ENCODE peak calls at places on chromosome 2, in ten cellular contexts. One of them, this sample, is unnamed.

GRCh38 chr2:48112911-48113687 is 206.8 kb upstream of the FBXO11 start:
- DNase-seq in fibroblast of mammary gland: no peak
- DNase-seq in NT2/D1: no peak
- DNase-seq in AG04449: no peak
- DNase-seq in endodermal cell: no peak
- DNase-seq in cardiac fibroblast: peak
- DNase-seq in Panc1: no peak
- DNase-seq in CD4-positive, CD25-positive, alpha-beta regulatory T cell: no peak
- DNase-seq in BJ: no peak
- DNase-seq in breast epithelium: no peak
- DNase-seq in this sample: no peak

GRCh38 chr2:12728221-12728777 is 11.6 kb downstream of the TRIB2 start:
- DNase-seq in Panc1: no peak
- DNase-seq in CD4-positive, CD25-positive, alpha-beta regulatory T cell: peak
- DNase-seq in fibroblast of mammary gland: no peak
- DNase-seq in BJ: no peak
- DNase-seq in NT2/D1: no peak
- DNase-seq in AG04449: no peak
- DNase-seq in cardiac fibroblast: no peak
- DNase-seq in breast epithelium: no peak
- DNase-seq in endodermal cell: no peak
- DNase-seq in this sample: no peak

GRCh38 chr2:86225581-86225980 is 26.3 kb downstream of the MRPL35 start:
- DNase-seq in NT2/D1: no peak
- DNase-seq in endodermal cell: no peak
- DNase-seq in AG04449: no peak
- DNase-seq in breast epithelium: no peak
- DNase-seq in fibroblast of mammary gland: no peak
- DNase-seq in CD4-positive, CD25-positive, alpha-beta regulatory T cell: peak
- DNase-seq in cardiac fibroblast: peak
- DNase-seq in BJ: no peak
- DNase-seq in Panc1: no peak
- DNase-seq in this sample: no peak

GRCh38 chr2:41197781-41198180 is 745.9 kb upstream of the SLC8A1 start:
- DNase-seq in fibroblast of mammary gland: peak
- DNase-seq in AG04449: no peak
- DNase-seq in CD4-positive, CD25-positive, alpha-beta regulatory T cell: no peak
- DNase-seq in BJ: no peak
- DNase-seq in Panc1: no peak
- DNase-seq in cardiac fibroblast: peak
- DNase-seq in NT2/D1: no peak
- DNase-seq in endodermal cell: no peak
- DNase-seq in breast epithelium: no peak
- DNase-seq in this sample: no peak

GRCh38 chr2:190359896-190360376 is 16.5 kb downstream of the INPP1 start:
- DNase-seq in AG04449: no peak
- DNase-seq in endodermal cell: peak
- DNase-seq in NT2/D1: no peak
- DNase-seq in cardiac fibroblast: peak
- DNase-seq in BJ: no peak
- DNase-seq in breast epithelium: peak
- DNase-seq in CD4-positive, CD25-positive, alpha-beta regulatory T cell: peak
- DNase-seq in fibroblast of mammary gland: peak
- DNase-seq in Panc1: no peak
- DNase-seq in this sample: peak

GRCh38 chr2:159549234-159549633 is 67.1 kb downstream of the BAZ2B start:
- DNase-seq in cardiac fibroblast: peak
- DNase-seq in breast epithelium: no peak
- DNase-seq in BJ: no peak
- DNase-seq in CD4-positive, CD25-positive, alpha-beta regulatory T cell: no peak
- DNase-seq in AG04449: no peak
- DNase-seq in Panc1: no peak
- DNase-seq in NT2/D1: no peak
- DNase-seq in fibroblast of mammary gland: peak
- DNase-seq in endodermal cell: no peak
- DNase-seq in this sample: no peak

GRCh38 chr2:235468978-235469694 is 24.7 kb upstream of the AGAP1 start:
- DNase-seq in fibroblast of mammary gland: peak
- DNase-seq in cardiac fibroblast: peak
- DNase-seq in Panc1: peak
- DNase-seq in AG04449: peak
- DNase-seq in breast epithelium: peak
- DNase-seq in NT2/D1: no peak
- DNase-seq in BJ: peak
- DNase-seq in CD4-positive, CD25-positive, alpha-beta regulatory T cell: no peak
- DNase-seq in endodermal cell: peak
- DNase-seq in this sample: peak

GRCh38 chr2:28956415-28956826 is 24.7 kb upstream of the TOGARAM2 start:
- DNase-seq in NT2/D1: peak
- DNase-seq in AG04449: no peak
- DNase-seq in breast epithelium: no peak
- DNase-seq in cardiac fibroblast: peak
- DNase-seq in BJ: no peak
- DNase-seq in Panc1: no peak
- DNase-seq in CD4-positive, CD25-positive, alpha-beta regulatory T cell: peak
- DNase-seq in fibroblast of mammary gland: peak
- DNase-seq in endodermal cell: peak
- DNase-seq in this sample: no peak

GRCh38 chr2:121634354-121635307 is 14.6 kb downstream of the CLASP1 start:
- DNase-seq in AG04449: no peak
- DNase-seq in Panc1: peak
- DNase-seq in fibroblast of mammary gland: peak
- DNase-seq in breast epithelium: no peak
- DNase-seq in BJ: peak
- DNase-seq in cardiac fibroblast: no peak
- DNase-seq in NT2/D1: no peak
- DNase-seq in endodermal cell: no peak
- DNase-seq in CD4-positive, CD25-positive, alpha-beta regulatory T cell: no peak
- DNase-seq in this sample: no peak

GRCh38 chr2:56376699-56377665 is 193.2 kb downstream of the CCDC85A start:
- DNase-seq in fibroblast of mammary gland: peak
- DNase-seq in BJ: peak
- DNase-seq in breast epithelium: no peak
- DNase-seq in Panc1: no peak
- DNase-seq in cardiac fibroblast: no peak
- DNase-seq in AG04449: no peak
- DNase-seq in endodermal cell: no peak
- DNase-seq in NT2/D1: no peak
- DNase-seq in CD4-positive, CD25-positive, alpha-beta regulatory T cell: no peak
- DNase-seq in this sample: no peak

GRCh38 chr2:64670047-64670446 is 16.3 kb upstream of the SERTAD2 start:
- DNase-seq in cardiac fibroblast: no peak
- DNase-seq in NT2/D1: no peak
- DNase-seq in CD4-positive, CD25-positive, alpha-beta regulatory T cell: no peak
- DNase-seq in fibroblast of mammary gland: no peak
- DNase-seq in endodermal cell: no peak
- DNase-seq in Panc1: no peak
- DNase-seq in breast epithelium: no peak
- DNase-seq in AG04449: no peak
- DNase-seq in BJ: no peak
- DNase-seq in this sample: no peak

GRCh38 chr2:64667535-64667934 is 13.8 kb upstream of the SERTAD2 start:
- DNase-seq in fibroblast of mammary gland: no peak
- DNase-seq in NT2/D1: no peak
- DNase-seq in cardiac fibroblast: no peak
- DNase-seq in CD4-positive, CD25-positive, alpha-beta regulatory T cell: no peak
- DNase-seq in AG04449: no peak
- DNase-seq in Panc1: no peak
- DNase-seq in BJ: no peak
- DNase-seq in endodermal cell: no peak
- DNase-seq in breast epithelium: no peak
- DNase-seq in this sample: no peak

GRCh38 chr2:64668542-64668941 is 14.8 kb upstream of the SERTAD2 start:
- DNase-seq in breast epithelium: no peak
- DNase-seq in NT2/D1: no peak
- DNase-seq in cardiac fibroblast: no peak
- DNase-seq in BJ: no peak
- DNase-seq in Panc1: no peak
- DNase-seq in fibroblast of mammary gland: no peak
- DNase-seq in CD4-positive, CD25-positive, alpha-beta regulatory T cell: no peak
- DNase-seq in endodermal cell: no peak
- DNase-seq in AG04449: no peak
- DNase-seq in this sample: no peak

GRCh38 chr2:64669288-64669687 is 15.6 kb upstream of the SERTAD2 start:
- DNase-seq in AG04449: no peak
- DNase-seq in endodermal cell: no peak
- DNase-seq in Panc1: no peak
- DNase-seq in fibroblast of mammary gland: no peak
- DNase-seq in NT2/D1: no peak
- DNase-seq in BJ: no peak
- DNase-seq in cardiac fibroblast: no peak
- DNase-seq in CD4-positive, CD25-positive, alpha-beta regulatory T cell: no peak
- DNase-seq in breast epithelium: no peak
- DNase-seq in this sample: no peak

GRCh38 chr2:64666810-64667438 is 13.2 kb upstream of the SERTAD2 start:
- DNase-seq in Panc1: no peak
- DNase-seq in BJ: no peak
- DNase-seq in fibroblast of mammary gland: no peak
- DNase-seq in NT2/D1: no peak
- DNase-seq in breast epithelium: no peak
- DNase-seq in endodermal cell: no peak
- DNase-seq in AG04449: no peak
- DNase-seq in cardiac fibroblast: peak
- DNase-seq in CD4-positive, CD25-positive, alpha-beta regulatory T cell: peak
- DNase-seq in this sample: no peak
- H3K4me3 ChIP-seq in Panc1: no peak
- H3K4me3 ChIP-seq in BJ: no peak
- H3K4me3 ChIP-seq in fibroblast of mammary gland: no peak
- H3K4me3 ChIP-seq in NT2/D1: no peak
- H3K4me3 ChIP-seq in breast epithelium: no peak
- H3K4me3 ChIP-seq in endodermal cell: no peak
- H3K4me3 ChIP-seq in AG04449: no peak
- H3K4me3 ChIP-seq in cardiac fibroblast: no peak
- H3K4me3 ChIP-seq in CD4-positive, CD25-positive, alpha-beta regulatory T cell: peak
- H3K4me3 ChIP-seq in this sample: no peak

DNA sequence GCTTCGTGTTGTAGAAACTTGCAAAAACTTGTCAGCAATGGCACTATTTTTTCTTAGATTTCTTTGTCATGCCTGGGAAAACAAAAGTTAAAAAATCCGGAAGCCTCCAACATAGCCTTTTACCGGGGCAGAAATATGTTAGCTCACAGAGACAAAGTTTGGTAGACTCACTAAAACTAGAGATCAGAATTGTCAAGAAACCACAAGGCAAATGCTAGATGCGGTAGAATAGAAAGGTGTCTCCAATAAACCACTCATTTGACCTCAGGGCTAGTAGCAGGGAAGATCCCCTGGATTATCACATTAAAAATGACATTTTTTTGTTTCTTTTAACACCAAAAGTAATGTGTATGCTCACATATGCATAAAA is 417 bp downstream of the CASP10 start:
- DNase-seq in Panc1: no peak
- DNase-seq in BJ: no peak
- DNase-seq in fibroblast of mammary gland: no peak
- DNase-seq in cardiac fibroblast: no peak
- DNase-seq in AG04449: no peak
- DNase-seq in endodermal cell: no peak
- DNase-seq in breast epithelium: no peak
- DNase-seq in CD4-positive, CD25-positive, alpha-beta regulatory T cell: no peak
- DNase-seq in NT2/D1: no peak
- DNase-seq in this sample: no peak
- H3K4me3 ChIP-seq in Panc1: peak
- H3K4me3 ChIP-seq in BJ: peak
- H3K4me3 ChIP-seq in fibroblast of mammary gland: peak
- H3K4me3 ChIP-seq in cardiac fibroblast: peak
- H3K4me3 ChIP-seq in AG04449: no peak
- H3K4me3 ChIP-seq in endodermal cell: peak
- H3K4me3 ChIP-seq in breast epithelium: peak
- H3K4me3 ChIP-seq in CD4-positive, CD25-positive, alpha-beta regulatory T cell: peak
- H3K4me3 ChIP-seq in NT2/D1: peak
- H3K4me3 ChIP-seq in this sample: no peak

GRCh38 chr2:218882463-218882821 is 1.8 kb downstream of the WNT10A start:
- DNase-seq in fibroblast of mammary gland: no peak
- DNase-seq in NT2/D1: no peak
- DNase-seq in cardiac fibroblast: no peak
- DNase-seq in CD4-positive, CD25-positive, alpha-beta regulatory T cell: no peak
- DNase-seq in Panc1: no peak
- DNase-seq in breast epithelium: no peak
- DNase-seq in BJ: no peak
- DNase-seq in AG04449: no peak
- DNase-seq in endodermal cell: no peak
- DNase-seq in this sample: no peak

GRCh38 chr2:218881744-218882462 is 1.3 kb downstream of the WNT10A start:
- DNase-seq in cardiac fibroblast: no peak
- DNase-seq in breast epithelium: no peak
- DNase-seq in BJ: no peak
- DNase-seq in endodermal cell: no peak
- DNase-seq in fibroblast of mammary gland: no peak
- DNase-seq in NT2/D1: no peak
- DNase-seq in Panc1: no peak
- DNase-seq in AG04449: no peak
- DNase-seq in CD4-positive, CD25-positive, alpha-beta regulatory T cell: no peak
- DNase-seq in this sample: no peak

GRCh38 chr2:218882866-218883366 is 2.3 kb downstream of the WNT10A start:
- DNase-seq in Panc1: no peak
- DNase-seq in endodermal cell: peak
- DNase-seq in cardiac fibroblast: no peak
- DNase-seq in AG04449: no peak
- DNase-seq in breast epithelium: no peak
- DNase-seq in NT2/D1: no peak
- DNase-seq in CD4-positive, CD25-positive, alpha-beta regulatory T cell: no peak
- DNase-seq in fibroblast of mammary gland: peak
- DNase-seq in BJ: no peak
- DNase-seq in this sample: no peak

GRCh38 chr2:218884519-218884918 is 3.9 kb downstream of the WNT10A start:
- DNase-seq in breast epithelium: no peak
- DNase-seq in CD4-positive, CD25-positive, alpha-beta regulatory T cell: no peak
- DNase-seq in BJ: no peak
- DNase-seq in cardiac fibroblast: no peak
- DNase-seq in AG04449: no peak
- DNase-seq in fibroblast of mammary gland: no peak
- DNase-seq in endodermal cell: no peak
- DNase-seq in Panc1: no peak
- DNase-seq in NT2/D1: no peak
- DNase-seq in this sample: no peak

GRCh38 chr2:218883491-218884490 is 3.1 kb downstream of the WNT10A start:
- DNase-seq in AG04449: no peak
- DNase-seq in BJ: no peak
- DNase-seq in Panc1: no peak
- DNase-seq in breast epithelium: no peak
- DNase-seq in NT2/D1: no peak
- DNase-seq in cardiac fibroblast: no peak
- DNase-seq in endodermal cell: peak
- DNase-seq in fibroblast of mammary gland: no peak
- DNase-seq in CD4-positive, CD25-positive, alpha-beta regulatory T cell: no peak
- DNase-seq in this sample: no peak
- H3K4me3 ChIP-seq in AG04449: no peak
- H3K4me3 ChIP-seq in BJ: no peak
- H3K4me3 ChIP-seq in Panc1: no peak
- H3K4me3 ChIP-seq in breast epithelium: peak
- H3K4me3 ChIP-seq in NT2/D1: peak
- H3K4me3 ChIP-seq in cardiac fibroblast: no peak
- H3K4me3 ChIP-seq in endodermal cell: no peak
- H3K4me3 ChIP-seq in fibroblast of mammary gland: no peak
- H3K4me3 ChIP-seq in CD4-positive, CD25-positive, alpha-beta regulatory T cell: no peak
- H3K4me3 ChIP-seq in this sample: no peak

DNA sequence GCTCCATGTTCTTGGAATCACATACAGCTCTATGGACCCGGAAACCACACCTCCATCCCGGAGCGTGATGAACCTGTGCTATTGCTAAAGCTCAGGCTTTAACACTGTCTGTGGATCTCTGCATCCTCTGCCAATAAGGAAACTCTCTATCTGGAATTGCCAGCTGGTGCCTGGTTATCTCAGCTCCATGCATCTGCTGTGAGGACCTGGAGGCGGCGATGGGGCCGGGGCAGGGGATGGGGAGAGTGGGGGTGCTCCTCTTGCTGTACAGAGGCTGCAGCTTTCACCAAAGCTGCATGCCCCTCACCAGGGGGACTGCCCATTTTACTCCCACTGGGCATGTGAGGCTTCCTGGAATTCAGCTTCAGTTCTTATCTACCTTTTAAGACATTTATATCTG is 753.9 kb upstream of the SOX11 start:
- DNase-seq in endodermal cell: no peak
- DNase-seq in BJ: no peak
- DNase-seq in breast epithelium: no peak
- DNase-seq in Panc1: no peak
- DNase-seq in fibroblast of mammary gland: no peak
- DNase-seq in AG04449: no peak
- DNase-seq in cardiac fibroblast: no peak
- DNase-seq in CD4-positive, CD25-positive, alpha-beta regulatory T cell: no peak
- DNase-seq in NT2/D1: no peak
- DNase-seq in this sample: no peak
- H3K4me3 ChIP-seq in endodermal cell: no peak
- H3K4me3 ChIP-seq in BJ: no peak
- H3K4me3 ChIP-seq in breast epithelium: no peak
- H3K4me3 ChIP-seq in Panc1: no peak
- H3K4me3 ChIP-seq in fibroblast of mammary gland: no peak
- H3K4me3 ChIP-seq in AG04449: no peak
- H3K4me3 ChIP-seq in cardiac fibroblast: no peak
- H3K4me3 ChIP-seq in CD4-positive, CD25-positive, alpha-beta regulatory T cell: no peak
- H3K4me3 ChIP-seq in NT2/D1: no peak
- H3K4me3 ChIP-seq in this sample: no peak

This sample was measured in skeletal muscle cell.